ENCODE peak calls at places on chromosomes 5 and 9, in ten cellular contexts. T is dorsolateral prefrontal cortex; D is PC-3; L is memory B cell; N is cerebellum; Q is germinal center; G is epithelial cell of prostate; W is nephron progenitor cell; X is amygdala; F is stimulated activated CD4-positive, alpha-beta T cell treated with anti-CD3 and anti-CD28 coated beads, Interleukin-15, amount 100 ng/mL, for 1 hour. I is an unnamed sample.

GRCh38 chr5:179827684-179828083 is 7.0 kb downstream of the SQSTM1 start:
- DNase-seq in F (peak; percentile 27), Q (no peak), W (no peak), X (no peak), G (no peak), D (peak; percentile 63), T (no peak), N (no peak), L (no peak), I (peak; percentile 60)

GRCh38 chr5:35761541-35761940 is 95.2 kb upstream of the IL7R start:
- DNase-seq in X (no peak), W (no peak), D (no peak), F (no peak), Q (no peak), N (no peak), G (no peak), L (no peak), T (no peak), I (no peak)

GRCh38 chr5:107515521-107515920 is 155.2 kb downstream of the EFNA5 start:
- DNase-seq in G (no peak), N (no peak), X (no peak), D (no peak), L (no peak), W (no peak), F (no peak), Q (no peak), T (no peak), I (no peak)

GRCh38 chr5:38473008-38473407 is 83.4 kb downstream of the LIFR start:
- DNase-seq in T (no peak), W (no peak), D (no peak), L (no peak), Q (no peak), G (no peak), F (no peak), N (peak; percentile 78), X (no peak), I (no peak)

GRCh38 chr9:96612105-96612965 is 7.3 kb downstream of the CDC14B start:
- DNase-seq in N (no peak), Q (no peak), X (peak; percentile 71), T (peak; percentile 88), W (no peak), L (no peak), F (no peak), D (peak; percentile 78), G (peak; percentile 54), I (peak; percentile 26)

GRCh38 chr5:68070641-68071191 is 144.8 kb upstream of the PIK3R1 start:
- DNase-seq in G (no peak), Q (peak; percentile 4), D (no peak), L (no peak), F (no peak), X (no peak), W (no peak), N (no peak), T (no peak), I (no peak)

GRCh38 chr9:121388140-121388925 is 18.3 kb upstream of the STOM start:
- DNase-seq in T (no peak), F (no peak), G (no peak), Q (no peak), L (no peak), W (no peak), D (no peak), N (no peak), X (no peak), I (no peak)

GRCh38 chr5:134892926-134893325 is 12.0 kb upstream of the PCBD2 start:
- DNase-seq in D (no peak), L (no peak), T (no peak), G (no peak), N (no peak), Q (no peak), F (no peak), W (no peak), X (no peak), I (no peak)

GRCh38 chr9:109036744-109037680 is 23.7 kb upstream of the CTNNAL1 start:
- DNase-seq in Q (no peak), T (no peak), D (no peak), N (no peak), F (no peak), X (no peak), W (no peak), L (no peak), G (no peak), I (peak; percentile 17)

GRCh38 chr9:28487561-28487960 is 914.3 kb upstream of the C9orf72 start:
- DNase-seq in Q (no peak), N (no peak), L (no peak), D (no peak), W (no peak), X (no peak), G (no peak), F (no peak), T (no peak), I (no peak)

GRCh38 chr9:110334871-110335270 is 2.8 kb downstream of the TXNDC8 start:
- DNase-seq in Q (no peak), W (no peak), G (no peak), N (no peak), X (no peak), T (no peak), D (no peak), L (no peak), F (no peak), I (no peak)

GRCh38 chr5:141733198-141733597 is 51.2 kb upstream of the ARAP3 start:
- DNase-seq in L (no peak), X (no peak), F (no peak), T (no peak), W (no peak), N (no peak), G (no peak), D (no peak), Q (no peak), I (no peak)

GRCh38 chr5:89983206-89983605 is 426.4 kb downstream of the CETN3 start:
- DNase-seq in N (no peak), W (no peak), Q (no peak), G (no peak), D (no peak), X (no peak), F (no peak), T (no peak), L (no peak), I (no peak)

GRCh38 chr5:140391732-140392131 is 9.9 kb upstream of the ANKHD1 start:
- DNase-seq in Q (no peak), X (no peak), F (no peak), T (no peak), W (no peak), G (peak; percentile 22), N (no peak), D (peak; percentile 33), L (no peak), I (peak; percentile 37)

GRCh38 chr9:91775708-91776028 is 174.4 kb downstream of the ROR2 start:
- DNase-seq in F (no peak), G (no peak), D (no peak), Q (no peak), T (no peak), X (no peak), W (no peak), L (no peak), N (no peak), I (peak; percentile 2)

GRCh38 chr5:141951341-141951781 is 6.6 kb downstream of the PCDH12 start:
- DNase-seq in F (no peak), G (no peak), X (no peak), N (no peak), Q (peak; percentile 80), D (peak; percentile 13), T (no peak), L (no peak), W (peak; percentile 58), I (peak; percentile 21)

GRCh38 chr5:44729536-44729935 is 79.2 kb upstream of the MRPS30 start:
- DNase-seq in G (no peak), F (no peak), Q (no peak), D (no peak), T (no peak), L (no peak), W (no peak), N (no peak), X (no peak), I (no peak)

GRCh38 chr9:21789541-21790037 is 12.8 kb upstream of the MTAP start:
- DNase-seq in L (peak; percentile 32), N (peak; percentile 53), T (peak; percentile 26), X (no peak), Q (peak; percentile 64), F (no peak), G (peak; percentile 79), D (peak; percentile 88), W (peak; percentile 52), I (peak; percentile 96)

GRCh38 chr5:159752622-159753275 is 163.5 kb upstream of the ADRA1B start:
- DNase-seq in W (no peak), L (no peak), T (no peak), X (no peak), N (no peak), D (peak; percentile 74), G (no peak), Q (no peak), F (no peak), I (no peak)

GRCh38 chr5:173016621-173017046 is 33.1 kb downstream of the ATP6V0E1 start:
- DNase-seq in G (peak; percentile 20), X (no peak), D (peak; percentile 77), N (no peak), W (no peak), F (no peak), T (no peak), L (no peak), Q (no peak), I (no peak)

GRCh38 chr5:171555160-171555559 is 135.7 kb downstream of the FGF18 start:
- DNase-seq in D (no peak), X (no peak), L (no peak), G (no peak), N (no peak), F (no peak), T (no peak), W (no peak), Q (no peak), I (no peak)

GRCh38 chr9:137606734-137607138 is 1.2 kb downstream of the ARRDC1 start:
- DNase-seq in T (no peak), W (peak; percentile 28), X (no peak), D (no peak), L (no peak), F (no peak), Q (no peak), N (no peak), G (no peak), I (peak; percentile 39)

GRCh38 chr5:66010476-66010875 is 84.1 kb downstream of the ERBIN start:
- DNase-seq in Q (no peak), F (no peak), L (no peak), T (no peak), G (no peak), X (no peak), N (no peak), W (no peak), D (peak; percentile 2), I (no peak)

GRCh38 chr5:180206993-180207392 is 2.0 kb downstream of the RASGEF1C start:
- DNase-seq in W (no peak), N (no peak), T (no peak), G (no peak), F (no peak), L (no peak), X (no peak), D (no peak), Q (no peak), I (no peak)

I was measured in HT-29.